ENCODE peak calls at places on chromosome 3, in five cellular contexts. One of them, this sample, is unnamed.

GRCh38 chr3:133914839-133915600 is 19.3 kb upstream of the RAB6B start:
- DNase-seq in breast epithelium: no peak
- DNase-seq in heart left ventricle: no peak
- DNase-seq in uterus: no peak
- DNase-seq in K562: no peak
- DNase-seq in this sample: no peak

GRCh38 chr3:42012935-42013651 is 51.2 kb upstream of the ULK4 start:
- DNase-seq in K562: no peak
- DNase-seq in heart left ventricle: peak
- DNase-seq in uterus: peak
- DNase-seq in breast epithelium: peak
- DNase-seq in this sample: no peak

GRCh38 chr3:71127463-71128243 is 455.9 kb downstream of the FOXP1 start:
- DNase-seq in K562: no peak
- DNase-seq in heart left ventricle: no peak
- DNase-seq in breast epithelium: no peak
- DNase-seq in uterus: no peak
- DNase-seq in this sample: no peak

GRCh38 chr3:9615003-9615628 is 34.2 kb upstream of the MTMR14 start:
- DNase-seq in K562: no peak
- DNase-seq in breast epithelium: no peak
- DNase-seq in heart left ventricle: no peak
- DNase-seq in uterus: no peak
- DNase-seq in this sample: no peak

GRCh38 chr3:187016639-187017345 is 86.5 kb downstream of the ST6GAL1 start:
- DNase-seq in K562: no peak
- DNase-seq in breast epithelium: no peak
- DNase-seq in heart left ventricle: no peak
- DNase-seq in uterus: no peak
- DNase-seq in this sample: no peak

GRCh38 chr3:184512621-184513020 is 49.0 kb upstream of the EPHB3 start:
- DNase-seq in uterus: no peak
- DNase-seq in K562: no peak
- DNase-seq in heart left ventricle: no peak
- DNase-seq in breast epithelium: no peak
- DNase-seq in this sample: no peak

GRCh38 chr3:62207197-62207596 is 166.2 kb downstream of the FEZF2 start:
- DNase-seq in K562: no peak
- DNase-seq in uterus: no peak
- DNase-seq in breast epithelium: no peak
- DNase-seq in heart left ventricle: no peak
- DNase-seq in this sample: no peak

GRCh38 chr3:155891341-155891740 is 20.9 kb downstream of the GMPS start:
- DNase-seq in K562: no peak
- DNase-seq in breast epithelium: no peak
- DNase-seq in uterus: no peak
- DNase-seq in heart left ventricle: no peak
- DNase-seq in this sample: no peak

GRCh38 chr3:17741621-17742091 is 775 bp downstream of the TBC1D5 start:
- DNase-seq in K562: peak
- DNase-seq in uterus: no peak
- DNase-seq in breast epithelium: no peak
- DNase-seq in heart left ventricle: no peak
- DNase-seq in this sample: no peak

GRCh38 chr3:45666729-45667440 is 22.3 kb upstream of the SACM1L start:
- DNase-seq in uterus: no peak
- DNase-seq in heart left ventricle: peak
- DNase-seq in breast epithelium: no peak
- DNase-seq in K562: no peak
- DNase-seq in this sample: no peak

GRCh38 chr3:196793224-196793623 is 53.6 kb downstream of the PAK2 start:
- DNase-seq in heart left ventricle: no peak
- DNase-seq in uterus: no peak
- DNase-seq in K562: no peak
- DNase-seq in breast epithelium: no peak
- DNase-seq in this sample: no peak

GRCh38 chr3:186425788-186426730 is 64.0 kb upstream of the DGKG start:
- DNase-seq in K562: peak
- DNase-seq in heart left ventricle: no peak
- DNase-seq in uterus: no peak
- DNase-seq in breast epithelium: no peak
- DNase-seq in this sample: no peak

GRCh38 chr3:26293351-26293750 is 329.2 kb upstream of the LRRC3B start:
- DNase-seq in uterus: no peak
- DNase-seq in heart left ventricle: no peak
- DNase-seq in breast epithelium: no peak
- DNase-seq in K562: no peak
- DNase-seq in this sample: no peak

GRCh38 chr3:184583345-184584000 is 21.9 kb downstream of the EPHB3 start:
- DNase-seq in heart left ventricle: peak
- DNase-seq in breast epithelium: no peak
- DNase-seq in uterus: no peak
- DNase-seq in K562: peak
- DNase-seq in this sample: no peak

GRCh38 chr3:87410110-87410509 is 133.7 kb upstream of the POU1F1 start:
- DNase-seq in breast epithelium: no peak
- DNase-seq in K562: no peak
- DNase-seq in heart left ventricle: no peak
- DNase-seq in uterus: no peak
- DNase-seq in this sample: no peak

GRCh38 chr3:73470851-73471250 is 153.9 kb downstream of the PDZRN3 start:
- DNase-seq in K562: no peak
- DNase-seq in breast epithelium: no peak
- DNase-seq in heart left ventricle: no peak
- DNase-seq in uterus: no peak
- DNase-seq in this sample: no peak

GRCh38 chr3:107969994-107970896 is 120.6 kb downstream of the CD47 start:
- DNase-seq in K562: no peak
- DNase-seq in breast epithelium: no peak
- DNase-seq in heart left ventricle: no peak
- DNase-seq in uterus: no peak
- DNase-seq in this sample: no peak

GRCh38 chr3:4977001-4977888 is 2.0 kb upstream of the BHLHE40 start:
- DNase-seq in breast epithelium: peak
- DNase-seq in K562: peak
- DNase-seq in heart left ventricle: peak
- DNase-seq in uterus: peak
- DNase-seq in this sample: no peak
- TF ChIP-seq CTCF in breast epithelium: no peak
- TF ChIP-seq CTCF in K562: peak
- TF ChIP-seq CTCF in heart left ventricle: peak
- TF ChIP-seq CTCF in uterus: no peak
- TF ChIP-seq CTCF in this sample: no peak

DNA sequence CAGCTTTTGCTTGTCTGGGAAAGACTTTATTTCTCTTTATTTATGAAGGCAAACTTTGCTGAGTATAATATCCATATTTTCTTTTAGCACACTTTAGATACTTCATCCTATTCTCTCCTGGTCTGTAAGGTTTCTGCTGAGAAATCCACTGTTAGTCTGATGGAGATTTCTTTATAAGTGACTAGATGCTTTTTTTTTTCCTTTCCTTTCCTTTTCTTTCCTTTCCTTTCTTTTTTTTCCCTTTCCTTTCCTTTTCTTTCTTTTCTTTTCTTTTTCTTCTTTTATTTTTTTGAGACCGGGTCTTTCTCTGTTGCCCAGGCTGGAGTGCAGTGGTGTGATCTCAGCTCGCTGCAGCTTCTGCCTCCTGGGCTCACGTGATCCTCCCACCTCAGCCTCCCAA is 38.4 kb downstream of the TOPAZ1 start:
- DNase-seq in uterus: no peak
- DNase-seq in breast epithelium: no peak
- DNase-seq in heart left ventricle: no peak
- DNase-seq in K562: no peak
- DNase-seq in this sample: no peak
- TF ChIP-seq CTCF in uterus: no peak
- TF ChIP-seq CTCF in breast epithelium: no peak
- TF ChIP-seq CTCF in heart left ventricle: no peak
- TF ChIP-seq CTCF in K562: no peak
- TF ChIP-seq CTCF in this sample: no peak

GRCh38 chr3:183188895-183189462 is 26.4 kb upstream of the LAMP3 start:
- DNase-seq in heart left ventricle: no peak
- DNase-seq in K562: peak
- DNase-seq in breast epithelium: no peak
- DNase-seq in uterus: no peak
- DNase-seq in this sample: no peak
- TF ChIP-seq CTCF in heart left ventricle: peak
- TF ChIP-seq CTCF in K562: peak
- TF ChIP-seq CTCF in breast epithelium: no peak
- TF ChIP-seq CTCF in uterus: no peak
- TF ChIP-seq CTCF in this sample: peak

GRCh38 chr3:100319951-100320350 is 14.6 kb upstream of the NIT2 start:
- DNase-seq in breast epithelium: no peak
- DNase-seq in heart left ventricle: no peak
- DNase-seq in K562: no peak
- DNase-seq in uterus: no peak
- DNase-seq in this sample: no peak

GRCh38 chr3:100311011-100311410 is 23.5 kb upstream of the NIT2 start:
- DNase-seq in K562: no peak
- DNase-seq in heart left ventricle: no peak
- DNase-seq in breast epithelium: no peak
- DNase-seq in uterus: no peak
- DNase-seq in this sample: no peak

GRCh38 chr3:100317928-100318327 is 16.6 kb upstream of the NIT2 start:
- DNase-seq in heart left ventricle: no peak
- DNase-seq in K562: no peak
- DNase-seq in breast epithelium: no peak
- DNase-seq in uterus: no peak
- DNase-seq in this sample: no peak

GRCh38 chr3:100316656-100317069 is 17.9 kb upstream of the NIT2 start:
- DNase-seq in heart left ventricle: no peak
- DNase-seq in uterus: peak
- DNase-seq in breast epithelium: no peak
- DNase-seq in K562: peak
- DNase-seq in this sample: no peak
- TF ChIP-seq CTCF in heart left ventricle: peak
- TF ChIP-seq CTCF in uterus: peak
- TF ChIP-seq CTCF in breast epithelium: peak
- TF ChIP-seq CTCF in K562: peak
- TF ChIP-seq CTCF in this sample: peak

GRCh38 chr3:43867673-43868072 is 176.9 kb downstream of the ABHD5 start:
- DNase-seq in breast epithelium: no peak
- DNase-seq in heart left ventricle: no peak
- DNase-seq in uterus: no peak
- DNase-seq in K562: no peak
- DNase-seq in this sample: no peak
- TF ChIP-seq CTCF in breast epithelium: no peak
- TF ChIP-seq CTCF in heart left ventricle: no peak
- TF ChIP-seq CTCF in uterus: no peak
- TF ChIP-seq CTCF in K562: no peak
- TF ChIP-seq CTCF in this sample: no peak